ENCODE peak calls at places on chromosomes 16 and 17, in seven cellular contexts. G is glutamatergic neuron; T is HAP-1; N is HTR-8/SVneo; O is GM20000; A is fibroblast of lung; V is activated T-cell treated with anti-CD3 and anti-CD28 coated beads, Interleukin-2, amount 50 U/mL, for 4 hours. J is an unnamed sample.

GRCh38 chr16:48963306-48963705 is 318.3 kb downstream of the CBLN1 start:
- DNase-seq in O (no peak), T (no peak), V (no peak), G (no peak), A (peak; percentile 77), N (peak; percentile 51), J (no peak)

GRCh38 chr16:28009586-28010373 is 53.7 kb downstream of the GSG1L start:
- DNase-seq in N (no peak), A (no peak), T (no peak), O (no peak), G (no peak), V (no peak), J (no peak)

GRCh38 chr16:48525201-48526057 is 84.6 kb downstream of the N4BP1 start:
- DNase-seq in V (no peak), A (no peak), O (no peak), T (no peak), N (no peak), G (no peak), J (no peak)

GRCh38 chr17:73750975-73751374 is 106.7 kb upstream of the SDK2 start:
- DNase-seq in N (no peak), O (no peak), G (no peak), T (no peak), V (no peak), A (no peak), J (no peak)

GRCh38 chr17:81900181-81900820 is 1.7 kb upstream of the NPB start:
- DNase-seq in T (no peak), G (no peak), A (no peak), N (no peak), O (no peak), V (no peak), J (no peak)

GRCh38 chr17:31499771-31500554 is 108.5 kb downstream of the RAB11FIP4 start:
- DNase-seq in N (no peak), T (no peak), G (peak; percentile 66), A (peak; percentile 73), V (no peak), O (no peak), J (no peak)

GRCh38 chr17:43401293-43401692 is 2.5 kb downstream of the ARL4D start:
- DNase-seq in O (no peak), N (peak; percentile 73), A (peak; percentile 79), T (no peak), V (no peak), G (no peak), J (no peak)

GRCh38 chr16:15597822-15598647 is 44.9 kb downstream of the MARF1 start:
- DNase-seq in T (no peak), A (no peak), G (no peak), N (no peak), V (no peak), O (no peak), J (no peak)

GRCh38 chr17:12571606-12572005 is 94.1 kb upstream of the MYOCD start:
- DNase-seq in T (no peak), A (no peak), G (no peak), N (no peak), V (no peak), O (no peak), J (no peak)

GRCh38 chr17:62187681-62188080 is 122.6 kb upstream of the MED13 start:
- DNase-seq in N (no peak), T (no peak), A (peak; percentile 25), G (no peak), V (no peak), O (no peak), J (no peak)

J was measured in GM06990.